ENCODE peak calls at places on chromosomes 6 and 20, in eight cellular contexts. G is kidney, M is prostate gland, U is WTC11, R is nephron progenitor cell, L is fibroblast of pulmonary artery, Y is adrenal gland, Z is right atrium auricular region. D is an unnamed sample.

GRCh38 chr20:14921546-14921945 is 584.1 kb upstream of the FLRT3 start:
- DNase-seq in G (no peak), M (no peak), U (no peak), R (no peak), L (no peak), Y (no peak), Z (no peak), D (no peak)

GRCh38 chr6:14384175-14384949 is 266.8 kb downstream of the CD83 start:
- DNase-seq in G (no peak), M (no peak), U (no peak), R (no peak), L (no peak), Y (no peak), Z (no peak), D (no peak)

GRCh38 chr6:139473239-139473701 is 98.8 kb upstream of the CITED2 start:
- DNase-seq in G (peak; percentile 74), M (no peak), U (peak; percentile 16), R (peak; percentile 44), L (no peak), Y (peak; percentile 31), Z (no peak), D (no peak)

GRCh38 chr6:5142915-5143314 is 57.8 kb downstream of the PPP1R3G start:
- DNase-seq in G (no peak), M (no peak), U (no peak), R (no peak), L (no peak), Y (no peak), Z (no peak), D (no peak)

GRCh38 chr6:53086302-53086701 is 21.1 kb downstream of the FBXO9 start:
- DNase-seq in G (no peak), M (no peak), U (no peak), R (no peak), L (no peak), Y (no peak), Z (no peak), D (no peak)

GRCh38 chr6:166612471-166612881 is 14.6 kb downstream of the RPS6KA2 start:
- DNase-seq in G (no peak), M (no peak), U (no peak), R (peak; percentile 36), L (no peak), Y (no peak), Z (peak; percentile 55), D (no peak)

GRCh38 chr6:128017288-128017687 is 116.4 kb upstream of the THEMIS start:
- DNase-seq in G (no peak), M (no peak), U (no peak), R (no peak), L (no peak), Y (no peak), Z (no peak), D (no peak)

GRCh38 chr6:72418495-72418894 is 203.4 kb upstream of the KCNQ5 start:
- DNase-seq in G (no peak), M (no peak), U (no peak), R (no peak), L (peak; percentile 38), Y (no peak), Z (no peak), D (no peak)

GRCh38 chr6:143457563-143458359 is 7.2 kb downstream of the PEX3 start:
- DNase-seq in G (no peak), M (no peak), U (no peak), R (no peak), L (peak; percentile 26), Y (no peak), Z (no peak), D (no peak)

GRCh38 chr6:57069920-57070331 is 20.1 kb upstream of the ZNF451 start:
- DNase-seq in G (no peak), M (no peak), U (peak; percentile 21), R (no peak), L (no peak), Y (no peak), Z (no peak), D (no peak)

GRCh38 chr6:8628063-8628462 is 192.7 kb upstream of the SLC35B3 start:
- DNase-seq in G (no peak), M (no peak), U (no peak), R (no peak), L (no peak), Y (no peak), Z (no peak), D (no peak)

GRCh38 chr6:39642300-39642699 is 82.9 kb downstream of the KIF6 start:
- DNase-seq in G (no peak), M (no peak), U (peak; percentile 22), R (no peak), L (no peak), Y (no peak), Z (no peak), D (no peak)

GRCh38 chr6:14131579-14131978 is 14.0 kb downstream of the CD83 start:
- DNase-seq in G (no peak), M (no peak), U (no peak), R (no peak), L (no peak), Y (no peak), Z (no peak), D (no peak)

GRCh38 chr20:35252037-35252461 is 25.6 kb downstream of the MMP24 start:
- DNase-seq in G (no peak), M (no peak), U (no peak), R (no peak), L (no peak), Y (no peak), Z (no peak), D (no peak)

GRCh38 chr6:26473758-26474438 is 16.1 kb downstream of the BTN2A1 start:
- DNase-seq in G (peak; percentile 92), M (peak; percentile 84), U (peak; percentile 33), R (peak; percentile 64), L (peak; percentile 98), Y (peak; percentile 80), Z (peak; percentile 90), D (peak; percentile 97)

GRCh38 chr6:77650098-77650663 is 2.7 kb upstream of the MEI4 start:
- DNase-seq in G (peak; percentile 82), M (no peak), U (peak; percentile 94), R (peak; percentile 68), L (no peak), Y (peak; percentile 78), Z (no peak), D (no peak)
- TF ChIP-seq CTCF in G (peak; percentile 60), M (no peak), U (peak; percentile 30), R (peak; percentile 40), L (no peak), Y (no peak), Z (peak; percentile 8), D (no peak)

GRCh38 chr20:3751284-3751663 is 16.3 kb downstream of the ADISSP start:
- DNase-seq in G (no peak), M (no peak), U (no peak), R (no peak), L (no peak), Y (no peak), Z (no peak), D (no peak)
- TF ChIP-seq CTCF in G (no peak), M (no peak), U (no peak), R (no peak), L (no peak), Y (no peak), Z (no peak), D (no peak)

DNA sequence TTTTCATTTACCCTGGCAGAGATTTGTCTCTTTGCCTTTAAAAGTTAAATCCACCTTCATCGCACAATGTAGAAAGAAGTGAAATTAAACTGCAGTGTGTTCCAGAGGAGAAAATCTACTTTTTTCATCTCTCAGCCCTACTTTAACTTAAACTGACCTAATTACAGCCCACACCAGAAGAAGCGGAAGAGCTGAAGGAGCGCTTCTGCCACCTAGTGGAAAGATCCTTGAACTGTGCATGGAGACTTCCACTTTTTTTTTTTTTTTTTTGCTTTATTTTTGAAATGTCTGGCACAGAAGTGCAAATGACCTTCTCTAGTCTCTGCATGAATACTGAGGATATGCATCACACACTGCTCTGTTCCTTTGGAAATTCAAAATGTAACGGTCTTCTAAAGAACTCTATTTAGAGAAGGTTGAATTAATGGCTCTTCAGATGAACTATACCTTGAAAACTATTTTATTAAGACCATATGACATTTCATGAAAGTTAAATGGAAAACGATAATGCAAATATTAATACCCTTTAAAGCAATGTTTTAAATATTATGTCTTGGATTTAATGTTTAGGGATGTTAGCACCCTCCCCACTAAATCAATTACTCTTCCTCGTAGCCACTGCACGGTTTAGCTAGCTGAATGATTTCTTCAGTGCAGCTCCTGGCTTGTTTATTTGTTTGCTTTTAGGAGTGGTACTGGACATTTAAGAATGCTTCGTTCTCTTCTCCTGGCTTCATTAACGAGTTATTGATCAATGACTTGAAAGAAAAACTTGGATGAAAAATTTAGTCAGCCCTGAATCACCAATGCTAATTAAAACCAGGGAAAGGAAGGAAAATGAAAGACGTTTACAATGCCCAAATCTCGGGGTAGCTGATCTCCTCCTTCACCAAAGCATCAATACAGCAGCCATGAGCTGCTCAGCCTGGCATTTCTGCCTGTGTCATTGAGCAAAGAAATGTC is 569.6 kb upstream of the GJE1 start:
- DNase-seq in G (no peak), M (peak; percentile 33), U (peak; percentile 35), R (peak; percentile 54), L (peak; percentile 96), Y (peak; percentile 69), Z (no peak), D (peak; percentile 48)
- TF ChIP-seq CTCF in G (peak; percentile 93), M (peak; percentile 76), U (peak; percentile 72), R (peak; percentile 85), L (peak; percentile 86), Y (peak; percentile 85), Z (peak; percentile 88), D (peak; percentile 84)

GRCh38 chr6:99426454-99426762 is 1.3 kb upstream of the PNISR start:
- DNase-seq in G (no peak), M (no peak), U (no peak), R (no peak), L (no peak), Y (no peak), Z (no peak), D (no peak)

GRCh38 chr6:99427988-99428387 is 2.9 kb upstream of the PNISR start:
- DNase-seq in G (no peak), M (no peak), U (no peak), R (no peak), L (no peak), Y (no peak), Z (no peak), D (no peak)

GRCh38 chr6:99424761-99425646 is at the start of gene PNISR:
- DNase-seq in G (peak; percentile 93), M (peak; percentile 97), U (peak; percentile 83), R (peak; percentile 82), L (peak; percentile 100), Y (peak; percentile 92), Z (peak; percentile 97), D (peak; percentile 99)

GRCh38 chr6:99424022-99424421 is 1.1 kb downstream of the PNISR start:
- DNase-seq in G (no peak), M (no peak), U (no peak), R (no peak), L (no peak), Y (no peak), Z (no peak), D (no peak)

DNA sequence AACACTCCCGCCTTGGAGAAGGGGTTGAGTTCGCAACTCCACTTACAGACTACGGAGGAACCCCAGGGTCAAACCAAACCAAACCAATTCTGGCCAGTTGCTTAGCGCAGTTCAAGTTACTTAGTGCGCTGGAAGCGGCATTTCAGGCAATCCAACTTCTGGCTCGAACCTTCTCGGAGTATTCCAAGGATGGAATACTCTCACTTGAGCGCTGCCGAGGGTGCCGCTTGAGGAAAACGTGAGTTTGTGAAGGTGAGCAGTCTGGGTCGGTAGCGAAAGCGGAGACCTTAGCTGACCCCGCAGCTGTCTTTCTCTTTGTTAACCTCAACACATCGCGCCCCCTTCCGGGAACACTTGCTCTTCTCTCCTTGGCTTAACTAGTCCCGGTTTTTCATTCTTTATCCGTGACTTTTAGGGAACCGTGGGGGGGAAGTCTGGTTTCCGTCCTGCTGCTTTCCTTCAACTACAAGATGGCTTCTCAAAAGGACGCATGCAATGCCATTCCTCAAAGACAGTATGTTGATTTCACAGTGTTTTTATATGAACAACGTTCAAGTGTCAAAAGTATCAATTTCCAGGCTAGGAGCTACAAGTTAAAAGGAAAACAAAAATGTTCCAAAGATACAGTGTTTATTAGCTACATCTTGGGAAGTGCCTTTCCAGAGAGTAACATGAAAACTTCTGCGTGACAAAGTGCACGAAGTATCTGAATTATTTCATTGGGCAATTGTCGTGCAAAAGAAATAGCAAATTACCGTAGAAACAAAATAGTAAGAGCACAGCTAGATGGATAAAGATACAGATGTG is 742 bp upstream of the PNISR start:
- DNase-seq in G (peak; percentile 93), M (peak; percentile 70), U (peak; percentile 93), R (peak; percentile 82), L (peak; percentile 82), Y (peak; percentile 82), Z (peak; percentile 86), D (peak; percentile 65)
- TF ChIP-seq CTCF in G (peak; percentile 32), M (peak; percentile 45), U (no peak), R (peak; percentile 42), L (peak; percentile 39), Y (no peak), Z (no peak), D (peak; percentile 60)

D was measured in GM12864.